ENCODE peak calls at places on chromosomes 12 and 14, in ten cellular contexts. L is AG09319; W is Panc1; J is heart right ventricle; V is tibial nerve; B is IMR-90; Z is BJ; A is CD4-positive, alpha-beta T cell; F is astrocyte; Q is tibial artery. S is an unnamed sample.

GRCh38 chr14:93285048-93285447 is 47.8 kb downstream of the BTBD7 start:
- DNase-seq in L (no peak), W (no peak), J (no peak), V (no peak), B (peak; percentile 31), Z (no peak), A (no peak), F (peak; percentile 45), Q (no peak), S (no peak)

GRCh38 chr12:75724913-75725312 is 213.5 kb upstream of the KRR1 start:
- DNase-seq in L (peak; percentile 83), W (no peak), J (no peak), V (peak; percentile 21), B (peak; percentile 92), Z (peak; percentile 71), A (no peak), F (peak; percentile 85), Q (no peak), S (no peak)

GRCh38 chr14:101972126-101972785 is 7.9 kb downstream of the DYNC1H1 start:
- DNase-seq in L (peak; percentile 97), W (peak; percentile 96), J (peak; percentile 55), V (peak; percentile 87), B (peak; percentile 100), Z (peak; percentile 100), A (no peak), F (peak; percentile 99), Q (peak; percentile 91), S (peak; percentile 95)

GRCh38 chr14:101102875-101103274 is 199.4 kb upstream of the RTL1 start:
- DNase-seq in L (no peak), W (no peak), J (no peak), V (no peak), B (no peak), Z (no peak), A (no peak), F (no peak), Q (no peak), S (peak; percentile 48)

GRCh38 chr14:104977681-104978647 is at the start of gene AHNAK2:
- DNase-seq in L (no peak), W (no peak), J (peak; percentile 81), V (no peak), B (peak; percentile 67), Z (no peak), A (peak; percentile 20), F (peak; percentile 52), Q (peak; percentile 83), S (peak; percentile 84)

GRCh38 chr12:111578276-111578970 is 20.7 kb downstream of the ATXN2 start:
- DNase-seq in L (no peak), W (peak; percentile 61), J (no peak), V (no peak), B (peak; percentile 91), Z (no peak), A (no peak), F (peak; percentile 88), Q (no peak), S (no peak)

GRCh38 chr14:60645191-60645590 is 4.1 kb downstream of the SIX1 start:
- DNase-seq in L (no peak), W (no peak), J (no peak), V (no peak), B (no peak), Z (no peak), A (no peak), F (no peak), Q (no peak), S (no peak)

GRCh38 chr14:91405241-91405721 is 12.3 kb downstream of the CCDC88C start:
- DNase-seq in L (no peak), W (no peak), J (no peak), V (no peak), B (no peak), Z (no peak), A (peak; percentile 46), F (no peak), Q (no peak), S (no peak)

GRCh38 chr12:102021540-102022246 is 40.1 kb downstream of the WASHC3 start:
- DNase-seq in L (no peak), W (no peak), J (no peak), V (no peak), B (no peak), Z (no peak), A (no peak), F (no peak), Q (no peak), S (no peak)

GRCh38 chr12:116892318-116892717 is 11.1 kb upstream of the HRK start:
- DNase-seq in L (no peak), W (no peak), J (no peak), V (no peak), B (no peak), Z (no peak), A (no peak), F (no peak), Q (no peak), S (no peak)

GRCh38 chr14:68941820-68942219 is 37.3 kb downstream of the ACTN1 start:
- DNase-seq in L (peak; percentile 57), W (no peak), J (no peak), V (no peak), B (peak; percentile 90), Z (peak; percentile 84), A (no peak), F (peak; percentile 96), Q (peak; percentile 95), S (no peak)

GRCh38 chr12:56119361-56119796 is 1.3 kb downstream of the ZC3H10 start:
- DNase-seq in L (peak; percentile 81), W (no peak), J (peak; percentile 46), V (peak; percentile 59), B (peak; percentile 94), Z (peak; percentile 87), A (peak; percentile 63), F (peak; percentile 82), Q (peak; percentile 89), S (peak; percentile 88)

GRCh38 chr12:46677749-46678148 is 148.0 kb downstream of the SLC38A4 start:
- DNase-seq in L (no peak), W (no peak), J (no peak), V (no peak), B (peak; percentile 55), Z (no peak), A (no peak), F (peak; percentile 28), Q (no peak), S (no peak)
- TF ChIP-seq CTCF in L (peak; percentile 7), W (peak; percentile 71), J (no peak), V (no peak), B (peak; percentile 40), Z (peak; percentile 23), A (peak; percentile 38), F (peak; percentile 26), Q (no peak), S (no peak)

DNA sequence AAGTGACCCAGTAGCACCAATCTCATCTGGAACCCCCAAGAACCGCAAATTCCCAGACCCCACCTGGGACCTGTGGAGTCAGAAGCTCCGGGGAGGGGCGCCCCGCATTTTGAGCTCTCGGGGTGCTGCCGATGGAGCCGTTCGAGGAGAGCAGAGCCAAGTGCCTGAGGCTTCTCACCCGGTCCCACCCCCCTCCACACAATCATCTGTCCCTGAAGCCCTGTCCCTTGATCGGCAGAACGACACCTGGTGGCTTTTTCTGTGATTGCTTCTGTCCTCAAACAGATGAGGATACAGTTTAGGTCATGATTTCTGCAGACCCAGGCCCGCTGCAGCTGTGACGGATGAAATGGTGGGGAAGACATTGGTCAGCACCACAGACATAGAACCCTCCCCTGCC is 74.7 kb downstream of the NOC4L start:
- DNase-seq in L (no peak), W (no peak), J (no peak), V (no peak), B (no peak), Z (no peak), A (peak; percentile 45), F (no peak), Q (no peak), S (no peak)
- TF ChIP-seq CTCF in L (no peak), W (peak; percentile 77), J (no peak), V (peak; percentile 18), B (peak; percentile 15), Z (peak; percentile 38), A (peak; percentile 64), F (no peak), Q (peak; percentile 22), S (no peak)

GRCh38 chr12:32755654-32756475 is at the start of gene YARS2:
- DNase-seq in L (peak; percentile 98), W (peak; percentile 94), J (peak; percentile 89), V (peak; percentile 90), B (peak; percentile 99), Z (peak; percentile 91), A (peak; percentile 83), F (peak; percentile 96), Q (peak; percentile 96), S (peak; percentile 75)
- TF ChIP-seq CTCF in L (peak; percentile 80), W (peak; percentile 91), J (peak; percentile 53), V (peak; percentile 75), B (peak; percentile 92), Z (peak; percentile 71), A (peak; percentile 92), F (peak; percentile 91), Q (peak; percentile 72), S (peak; percentile 78)

DNA sequence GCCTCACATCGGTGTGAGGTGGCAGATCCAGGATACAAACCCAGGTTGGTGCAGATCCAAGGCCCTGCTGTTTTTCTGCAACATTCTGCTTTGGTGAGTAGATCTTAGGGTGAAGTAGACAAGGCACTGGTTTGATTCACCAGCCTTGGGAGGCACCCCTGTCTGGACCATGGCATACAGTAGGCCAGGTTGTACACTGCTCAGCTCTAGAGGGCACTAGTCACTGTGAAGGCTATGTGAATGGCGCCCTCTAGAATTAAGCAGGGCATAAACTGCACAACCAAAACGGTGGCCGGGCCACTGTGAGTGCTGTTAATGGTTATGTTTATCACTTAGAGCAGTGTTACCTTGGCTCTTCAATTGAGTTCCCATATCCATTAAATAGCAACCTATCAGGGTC is 280.6 kb upstream of the PWP1 start:
- DNase-seq in L (no peak), W (no peak), J (no peak), V (no peak), B (peak; percentile 36), Z (no peak), A (peak; percentile 11), F (peak; percentile 25), Q (no peak), S (peak; percentile 22)
- TF ChIP-seq CTCF in L (peak; percentile 42), W (peak; percentile 72), J (no peak), V (no peak), B (peak; percentile 70), Z (peak; percentile 39), A (no peak), F (peak; percentile 68), Q (no peak), S (no peak)